ENCODE peak calls at places on chromosome 14, in eight cellular contexts. R is astrocyte, D is adrenal gland, L is heart left ventricle, Z is OCI-LY7, B is PC-9, I is PC-3, P is heart right ventricle. V is an unnamed sample. For H3K36me3, the result is how much of the 10 kb centered on the place peaks cover.

GRCh38 chr14:61813101-61813596 is 50.9 kb downstream of the SNAPC1 start:
- DNase-seq in R (peak), D (no peak), L (no peak), Z (no peak), B (no peak), I (no peak), P (no peak), V (no peak)

GRCh38 chr14:22047105-22047504 is 373.5 kb upstream of the OR4E1 start:
- DNase-seq in R (no peak), D (no peak), L (no peak), Z (peak), B (no peak), I (peak), P (no peak), V (no peak)

GRCh38 chr14:54631016-54631415 is 64.1 kb downstream of the SAMD4A start:
- DNase-seq in R (no peak), D (no peak), L (no peak), Z (no peak), B (no peak), I (no peak), P (no peak), V (no peak)

GRCh38 chr14:91373591-91374245 is 43.9 kb downstream of the CCDC88C start:
- DNase-seq in R (no peak), D (no peak), L (no peak), Z (peak), B (peak), I (peak), P (no peak), V (no peak)

GRCh38 chr14:89720741-89721315 is 233.7 kb downstream of the EFCAB11 start:
- DNase-seq in R (no peak), D (peak), L (peak), Z (peak), B (no peak), I (no peak), P (peak), V (peak)

GRCh38 chr14:77158175-77158908 is 16.8 kb upstream of the ZDHHC22 start:
- DNase-seq in R (peak), D (peak), L (no peak), Z (no peak), B (no peak), I (peak), P (peak), V (no peak)

GRCh38 chr14:103699901-103700752 is 15.1 kb downstream of the XRCC3 start:
- DNase-seq in R (no peak), D (peak), L (peak), Z (no peak), B (no peak), I (no peak), P (no peak), V (peak)

GRCh38 chr14:55926007-55926406 is 192.2 kb upstream of the PELI2 start:
- DNase-seq in R (no peak), D (peak), L (no peak), Z (no peak), B (no peak), I (no peak), P (no peak), V (no peak)

GRCh38 chr14:90870950-90871604 is 54.8 kb upstream of the TTC7B start:
- DNase-seq in R (no peak), D (no peak), L (no peak), Z (no peak), B (no peak), I (no peak), P (no peak), V (no peak)

GRCh38 chr14:21023817-21024667 is 819 bp downstream of the NDRG2 start:
- DNase-seq in R (no peak), D (no peak), L (no peak), Z (no peak), B (no peak), I (no peak), P (no peak), V (peak)

GRCh38 chr14:96739511-96739910 is 57.7 kb upstream of the VRK1 start:
- DNase-seq in R (no peak), D (no peak), L (no peak), Z (no peak), B (no peak), I (no peak), P (no peak), V (no peak)

GRCh38 chr14:59425322-59425945 is 39.7 kb downstream of the GPR135 start:
- DNase-seq in R (no peak), D (no peak), L (no peak), Z (no peak), B (no peak), I (peak), P (no peak), V (no peak)

GRCh38 chr14:63496837-63497400 is 46.3 kb downstream of the PPP2R5E start:
- DNase-seq in R (no peak), D (no peak), L (no peak), Z (no peak), B (no peak), I (no peak), P (no peak), V (no peak)
- H3K36me3 ChIP-seq in R (under half), D (under half), L (under half), Z (under half), B (under half), I (under half), P (under half), V (under half)

GRCh38 chr14:67151082-67151666 is 38.1 kb upstream of the GARIN2 start:
- DNase-seq in R (no peak), D (no peak), L (no peak), Z (no peak), B (no peak), I (peak), P (no peak), V (no peak)
- TF ChIP-seq CTCF in R (peak), D (no peak), L (no peak), Z (peak), B (peak), I (peak), P (peak), V (peak)

GRCh38 chr14:79356040-79356439 is 855.3 kb downstream of the DIO2 start:
- DNase-seq in R (peak), D (no peak), L (no peak), Z (no peak), B (no peak), I (peak), P (no peak), V (no peak)

GRCh38 chr14:79354336-79354735 is 857.0 kb downstream of the DIO2 start:
- DNase-seq in R (no peak), D (no peak), L (no peak), Z (no peak), B (no peak), I (no peak), P (no peak), V (no peak)

GRCh38 chr14:79357307-79357706 is 854.0 kb downstream of the DIO2 start:
- DNase-seq in R (no peak), D (no peak), L (no peak), Z (no peak), B (no peak), I (no peak), P (no peak), V (no peak)

DNA sequence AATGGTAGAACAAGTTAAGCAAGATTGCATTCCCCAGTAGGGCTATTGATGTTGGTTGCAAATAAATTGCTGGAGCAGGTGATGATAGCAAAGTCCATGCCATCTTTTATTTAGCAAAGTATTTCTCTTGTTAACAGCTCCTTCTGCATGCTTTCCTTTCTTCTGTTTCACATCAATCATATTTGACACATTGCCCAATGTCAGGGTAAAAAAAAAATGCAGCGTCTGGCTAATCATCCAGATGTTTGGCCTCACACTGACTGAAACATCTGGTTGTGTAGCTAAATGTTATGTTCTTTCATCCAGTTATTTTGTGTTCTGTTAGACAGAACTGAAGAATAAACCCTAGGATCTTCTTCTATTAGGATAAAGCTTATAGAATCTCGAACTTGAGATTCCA is 859.3 kb downstream of the DIO2 start:
- DNase-seq in R (no peak), D (no peak), L (no peak), Z (no peak), B (no peak), I (no peak), P (no peak), V (no peak)
- H3K36me3 ChIP-seq in R (under half), D (under half), L (under half), Z (under half), B (under half), I (under half), P (under half), V (under half)

GRCh38 chr14:73944432-73945158 is 5.3 kb downstream of the FAM161B start:
- DNase-seq in R (no peak), D (peak), L (no peak), Z (no peak), B (no peak), I (no peak), P (no peak), V (no peak)

GRCh38 chr14:73953731-73954130 is 3.6 kb downstream of the COQ6 start:
- DNase-seq in R (no peak), D (no peak), L (no peak), Z (no peak), B (no peak), I (no peak), P (no peak), V (no peak)

GRCh38 chr14:73945159-73945670 is 4.7 kb downstream of the FAM161B start:
- DNase-seq in R (no peak), D (no peak), L (no peak), Z (no peak), B (no peak), I (no peak), P (no peak), V (no peak)

GRCh38 chr14:73955674-73956073 is 5.6 kb downstream of the COQ6 start:
- DNase-seq in R (no peak), D (no peak), L (no peak), Z (no peak), B (no peak), I (no peak), P (no peak), V (no peak)

DNA sequence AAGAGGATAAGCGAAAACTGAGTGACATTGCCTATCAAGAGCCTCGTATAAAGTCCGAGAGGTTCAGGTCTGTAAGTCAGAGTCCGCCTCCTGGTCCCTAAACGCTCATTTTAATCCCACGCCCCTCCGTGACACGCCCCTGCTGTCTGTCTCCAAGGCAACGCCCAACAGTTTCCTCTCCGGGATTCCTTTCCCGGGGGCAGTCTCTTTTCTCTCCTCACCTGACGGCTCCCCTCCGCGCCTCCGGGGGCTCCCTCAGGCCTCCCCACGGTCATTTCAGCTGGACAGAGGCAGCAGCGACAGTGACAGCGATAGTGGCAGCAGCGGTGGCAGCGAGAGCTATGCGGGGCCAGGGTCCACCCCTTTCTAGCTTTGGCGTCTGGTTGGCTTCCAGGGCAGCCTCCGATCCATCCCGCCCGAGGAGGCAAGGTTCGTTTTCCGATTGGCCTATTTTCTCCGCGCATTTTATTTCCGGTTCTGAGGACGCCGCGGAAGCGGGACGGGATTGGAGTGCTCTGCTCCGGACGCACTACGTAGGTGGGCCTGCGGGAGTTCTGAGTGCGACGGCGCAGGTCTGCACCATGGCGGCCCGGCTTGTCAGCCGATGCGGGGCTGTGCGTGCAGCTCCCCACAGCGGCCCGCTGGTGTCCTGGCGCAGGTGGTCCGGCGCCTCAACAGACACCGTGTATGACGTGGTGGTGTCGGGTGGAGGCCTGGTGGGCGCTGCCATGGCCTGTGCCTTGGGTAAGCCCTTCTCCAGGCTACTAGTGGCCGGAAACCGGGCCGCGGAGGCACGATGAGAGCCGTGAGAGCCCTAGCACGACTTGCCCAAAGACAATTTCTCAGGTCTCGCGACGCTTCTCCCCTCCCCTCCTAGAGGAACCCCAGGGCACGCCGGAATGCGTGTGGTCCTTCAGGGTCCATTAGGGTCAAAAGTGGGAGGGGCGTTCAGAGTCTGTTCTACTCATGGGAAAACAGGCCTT is at the start of the genes COQ6 and FAM161B:
- DNase-seq in R (peak), D (peak), L (peak), Z (peak), B (peak), I (peak), P (peak), V (peak)
- TF ChIP-seq CTCF in R (no peak), D (no peak), L (no peak), Z (peak), B (no peak), I (no peak), P (peak), V (no peak)

GRCh38 chr14:24162083-24162482 is 1.0 kb downstream of the IRF9 start:
- DNase-seq in R (peak), D (no peak), L (peak), Z (no peak), B (no peak), I (no peak), P (no peak), V (no peak)
- H3K36me3 ChIP-seq in R (under half), D (under half), L (half or more), Z (half or more), B (under half), I (under half), P (under half), V (half or more)

GRCh38 chr14:100155049-100155621 is 4.3 kb downstream of the DEGS2 start:
- DNase-seq in R (no peak), D (no peak), L (no peak), Z (peak), B (peak), I (peak), P (peak), V (no peak)
- TF ChIP-seq CTCF in R (peak), D (no peak), L (peak), Z (peak), B (peak), I (peak), P (peak), V (peak)

GRCh38 chr14:73726025-73726961 is 12.1 kb upstream of the PNMA1 start:
- DNase-seq in R (no peak), D (peak), L (no peak), Z (no peak), B (no peak), I (no peak), P (no peak), V (no peak)

GRCh38 chr14:73725116-73726024 is 11.2 kb upstream of the PNMA1 start:
- DNase-seq in R (peak), D (peak), L (no peak), Z (no peak), B (no peak), I (no peak), P (no peak), V (no peak)

GRCh38 chr14:73728106-73729014 is 14.2 kb upstream of the PNMA1 start:
- DNase-seq in R (no peak), D (peak), L (peak), Z (peak), B (peak), I (peak), P (peak), V (peak)

GRCh38 chr14:73729015-73729330 is 14.8 kb upstream of the PNMA1 start:
- DNase-seq in R (no peak), D (no peak), L (no peak), Z (no peak), B (no peak), I (no peak), P (no peak), V (no peak)

GRCh38 chr14:73727181-73727580 is 13.0 kb upstream of the PNMA1 start:
- DNase-seq in R (no peak), D (no peak), L (no peak), Z (no peak), B (no peak), I (no peak), P (no peak), V (no peak)
- H3K36me3 ChIP-seq in R (under half), D (under half), L (half or more), Z (half or more), B (under half), I (half or more), P (under half), V (under half)

GRCh38 chr14:100664234-100664633 is 62.5 kb upstream of the DLK1 start:
- DNase-seq in R (no peak), D (peak), L (no peak), Z (no peak), B (no peak), I (no peak), P (no peak), V (no peak)

GRCh38 chr14:100665518-100666032 is 61.1 kb upstream of the DLK1 start:
- DNase-seq in R (peak), D (peak), L (no peak), Z (no peak), B (no peak), I (peak), P (no peak), V (no peak)

GRCh38 chr14:100663528-100664052 is 63.1 kb upstream of the DLK1 start:
- DNase-seq in R (no peak), D (peak), L (no peak), Z (no peak), B (no peak), I (no peak), P (no peak), V (no peak)

GRCh38 chr14:100666403-100666802 is 60.3 kb upstream of the DLK1 start:
- DNase-seq in R (no peak), D (peak), L (no peak), Z (no peak), B (no peak), I (no peak), P (no peak), V (no peak)

DNA sequence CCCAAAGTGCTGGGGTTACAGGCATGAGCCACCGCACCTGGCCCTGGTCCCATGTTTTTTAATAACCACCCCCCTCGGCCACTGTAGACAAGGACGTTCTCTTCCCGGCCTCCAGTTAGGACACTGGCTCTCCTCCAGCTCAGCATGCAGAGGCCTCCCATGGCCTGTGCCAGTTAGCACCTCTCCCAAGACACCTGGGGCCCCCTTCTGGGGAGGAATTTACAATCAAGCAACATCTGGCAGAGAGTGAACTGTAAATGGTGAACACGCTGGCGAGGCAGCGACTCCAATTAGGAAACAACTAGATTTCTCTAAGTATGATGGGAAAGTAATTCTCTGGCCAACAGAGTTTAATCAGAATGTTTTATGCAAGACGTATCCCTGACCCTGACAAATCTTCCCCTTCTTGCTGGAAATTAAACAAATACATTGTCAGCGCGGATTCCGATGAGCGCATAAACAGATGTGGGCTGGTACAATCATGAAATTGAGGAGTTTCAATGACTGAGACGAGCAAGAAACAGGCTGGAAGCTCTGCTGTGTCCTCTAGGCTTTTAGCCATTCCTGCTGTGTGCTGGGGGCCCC is 61.8 kb upstream of the DLK1 start:
- DNase-seq in R (peak), D (peak), L (no peak), Z (no peak), B (no peak), I (no peak), P (no peak), V (no peak)
- TF ChIP-seq CTCF in R (no peak), D (no peak), L (no peak), Z (no peak), B (no peak), I (no peak), P (no peak), V (no peak)

DNA sequence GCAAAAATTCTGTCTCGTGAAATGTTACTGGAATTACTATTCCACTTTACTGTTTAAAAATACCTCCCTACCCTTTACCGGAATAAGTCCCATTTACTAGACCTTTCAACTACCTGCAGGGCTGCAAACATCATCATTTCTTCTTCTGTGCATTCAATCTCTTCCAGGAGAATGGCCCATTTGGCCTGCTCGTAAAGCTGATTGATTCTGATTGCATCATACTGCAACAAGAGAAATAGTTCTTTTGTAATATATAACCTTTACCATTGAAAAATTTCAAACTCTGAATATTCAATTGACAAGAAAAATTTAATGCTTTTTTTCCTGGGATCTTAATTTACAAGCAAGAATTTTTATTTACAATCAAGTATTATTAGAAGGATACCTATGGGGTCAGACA is 72.4 kb downstream of the FERMT2 start:
- DNase-seq in R (no peak), D (no peak), L (no peak), Z (no peak), B (no peak), I (no peak), P (no peak), V (no peak)
- H3K36me3 ChIP-seq in R (half or more), D (under half), L (half or more), Z (under half), B (under half), I (under half), P (under half), V (under half)

V was measured in right lobe of liver.